ENCODE peak calls at places on chromosomes 4 and X, in five cellular contexts. M is mesenchymal stem cell, L is H9, Y is trophoblast cell, S is H1. C is an unnamed sample.

GRCh38 chr4:107210450-107211239 is 174.5 kb upstream of the DKK2 start:
- DNase-seq in Y (peak), M (peak), L (no peak), S (no peak), C (no peak)

GRCh38 chr4:1622956-1623355 is 61.2 kb downstream of the FAM53A start:
- DNase-seq in Y (no peak), L (no peak), M (no peak), S (no peak), C (no peak)

GRCh38 chr4:13378973-13379759 is 105.0 kb downstream of the RAB28 start:
- DNase-seq in S (no peak), L (no peak), M (no peak), Y (no peak), C (no peak)

GRCh38 chr4:1517592-1518411 is 111.6 kb upstream of the NKX1-1 start:
- DNase-seq in L (no peak), S (no peak), Y (no peak), M (no peak), C (no peak)

GRCh38 chrX:45134775-45135174 is 65.9 kb downstream of the DIPK2B start:
- DNase-seq in S (no peak), L (no peak), M (no peak), Y (no peak), C (no peak)

GRCh38 chr4:78774395-78774794 is 1.8 kb upstream of the BMP2K start:
- DNase-seq in S (no peak), M (no peak), L (no peak), Y (no peak), C (no peak)

GRCh38 chrX:123899701-123900100 is 39.8 kb downstream of the XIAP start:
- DNase-seq in L (no peak), S (no peak), M (peak), Y (no peak), C (no peak)

GRCh38 chr4:149754526-149754925 is 61.1 kb downstream of the IQCM start:
- DNase-seq in L (no peak), S (no peak), Y (no peak), M (peak), C (no peak)

GRCh38 chr4:17595471-17596005 is 18.5 kb downstream of the LAP3 start:
- DNase-seq in Y (no peak), L (no peak), S (no peak), M (no peak), C (no peak)

GRCh38 chr4:140149851-140150635 is 3.9 kb downstream of the MAML3 start:
- DNase-seq in Y (peak), L (peak), M (peak), S (no peak), C (peak)

GRCh38 chr4:141909541-141909940 is 273.2 kb downstream of the IL15 start:
- DNase-seq in Y (no peak), L (no peak), M (no peak), S (no peak), C (no peak)

DNA sequence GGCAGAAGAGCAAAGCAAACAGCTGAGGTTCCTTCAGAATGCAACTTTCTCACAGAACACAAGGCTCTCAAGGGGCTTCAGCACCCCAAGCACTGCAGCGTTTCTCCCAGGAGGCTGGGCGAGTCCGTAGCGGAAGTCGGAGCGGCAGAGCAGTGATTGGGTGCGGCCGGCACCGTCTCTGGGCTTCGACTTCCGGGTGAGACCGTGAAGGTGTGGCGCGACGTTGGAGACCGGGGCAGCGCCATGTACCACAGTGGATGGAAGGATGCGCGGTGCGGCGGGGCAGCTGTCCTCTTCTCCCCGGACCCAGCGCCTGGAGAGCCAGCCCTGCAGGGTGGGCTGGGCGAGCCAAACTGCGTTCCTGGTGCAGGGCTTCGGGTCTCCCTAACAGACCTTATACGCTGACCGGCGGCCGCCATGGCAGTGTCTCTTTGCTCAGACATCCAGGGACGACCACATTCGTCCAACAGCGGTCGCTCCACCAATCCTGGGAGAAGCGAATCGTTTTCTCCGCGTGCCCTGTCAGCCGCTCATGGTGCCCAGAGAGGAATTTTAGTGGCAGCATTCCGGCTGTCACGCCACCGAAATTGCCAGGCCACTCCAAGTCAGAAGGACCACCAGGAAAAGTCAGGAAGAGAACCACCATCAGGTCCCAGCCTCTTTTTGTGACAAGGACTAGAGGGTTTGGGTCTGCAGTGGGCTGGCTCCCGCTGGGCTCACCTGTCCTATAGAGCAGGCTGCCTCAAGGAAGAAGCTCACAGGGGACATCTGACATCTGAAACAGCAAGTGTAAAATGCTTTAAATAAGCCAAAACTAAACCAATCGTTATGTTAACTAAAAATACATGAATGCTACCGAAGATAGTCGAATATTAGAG is 20.5 kb downstream of the TRIM61 start:
- DNase-seq in Y (peak), M (peak), S (peak), L (peak), C (peak)
- H3K18ac ChIP-seq in Y (peak), M (peak), S (peak), L (peak), C (peak)

GRCh38 chr4:179278647-179279046 is 1836.4 kb upstream of the AGA start:
- DNase-seq in S (no peak), M (no peak), L (no peak), Y (no peak), C (no peak)
- H2BK12ac ChIP-seq in S (no peak), M (no peak), L (no peak), Y (no peak), C (no peak)

GRCh38 chrX:19791562-19791961 is 95.8 kb downstream of the SH3KBP1 start:
- DNase-seq in L (no peak), Y (no peak), S (no peak), M (peak), C (no peak)
- H3K18ac ChIP-seq in L (no peak), Y (no peak), S (no peak), M (no peak), C (no peak)

DNA sequence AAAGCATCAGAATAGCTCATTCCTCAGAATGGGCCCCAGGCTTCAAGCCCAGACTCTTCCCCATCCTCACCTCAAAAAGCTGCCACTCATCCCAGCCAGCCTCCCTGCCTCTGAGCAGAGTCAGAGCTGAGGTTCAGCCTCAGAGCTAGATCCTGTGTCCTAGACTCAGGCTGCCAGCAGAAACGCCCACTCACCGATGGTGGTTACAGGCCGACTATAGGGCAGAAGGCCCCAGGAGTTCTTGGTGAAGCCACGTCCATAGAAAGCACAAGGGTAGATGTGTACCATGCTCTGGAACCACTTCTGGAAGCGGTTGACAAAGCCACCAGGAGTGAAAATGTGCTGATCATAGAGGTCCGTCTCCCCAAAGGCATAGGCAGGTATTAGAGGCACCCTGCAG is 7.7 kb downstream of the AWAT2 start:
- DNase-seq in Y (no peak), M (no peak), L (no peak), S (no peak), C (no peak)
- H2BK12ac ChIP-seq in Y (no peak), M (no peak), L (no peak), S (no peak), C (no peak)

GRCh38 chr4:85970535-85970934 is 389.3 kb downstream of the MAPK10 start:
- DNase-seq in S (no peak), Y (no peak), M (no peak), L (no peak), C (no peak)
- H3K18ac ChIP-seq in S (no peak), Y (no peak), M (no peak), L (no peak), C (no peak)

DNA sequence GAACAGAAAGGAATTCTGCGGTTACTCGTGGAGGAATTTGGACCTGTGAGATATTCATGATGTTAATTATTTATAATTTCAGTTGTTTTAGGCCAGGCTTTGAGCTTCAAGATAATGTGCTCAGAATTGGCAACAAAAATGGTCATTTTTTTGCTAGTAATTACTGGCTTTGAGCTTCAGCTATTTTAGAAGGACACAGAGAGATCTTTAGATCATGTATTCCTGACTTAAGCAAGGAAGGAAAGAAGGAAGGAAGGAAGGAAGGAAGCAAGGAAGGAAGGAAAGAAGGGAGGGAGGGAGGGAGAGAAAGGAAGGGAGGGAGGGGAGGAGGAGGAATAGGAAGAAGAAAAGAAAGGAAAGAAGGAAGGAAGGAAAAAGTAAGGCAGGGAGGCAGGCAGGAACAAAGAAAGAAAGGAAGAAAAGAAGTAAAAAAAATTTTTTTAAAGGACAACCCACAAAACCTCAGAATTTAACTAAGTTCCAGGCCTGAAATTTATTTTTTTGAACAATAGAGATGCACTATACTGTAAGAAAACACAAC is 277.9 kb upstream of the KLF3 start:
- DNase-seq in Y (no peak), S (no peak), L (no peak), M (no peak), C (no peak)
- H2BK12ac ChIP-seq in Y (no peak), S (no peak), L (no peak), M (no peak), C (no peak)

DNA sequence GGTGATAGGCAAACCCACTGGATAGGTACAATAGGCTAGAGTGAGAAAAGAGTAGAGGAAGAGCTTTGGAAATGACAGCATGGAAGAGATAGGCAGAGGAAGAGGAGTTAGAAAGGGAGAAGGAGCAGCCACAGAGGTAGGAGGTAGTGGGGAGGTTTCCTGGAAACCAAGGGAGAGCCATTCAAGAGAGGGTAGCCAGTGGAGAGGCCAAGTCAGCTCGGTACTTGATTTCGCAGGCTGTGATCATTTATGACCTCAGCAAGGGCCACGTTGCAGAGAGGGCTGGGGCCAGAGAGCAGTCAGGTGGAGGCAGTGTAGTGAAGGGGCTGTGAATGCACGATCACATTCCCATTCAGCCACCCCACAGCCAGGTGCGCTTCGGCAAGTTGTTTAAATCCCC is 76.0 kb downstream of the TMEM131L start:
- DNase-seq in M (no peak), S (no peak), L (no peak), Y (no peak), C (no peak)
- H3K18ac ChIP-seq in M (no peak), S (no peak), L (no peak), Y (no peak), C (no peak)